ENCODE peak calls at places on chromosomes 4 and X, in nine cellular contexts. W, Y, Z, B, K, G, S, N and J are unnamed samples. For H3K4me1, the result is how much of the 10 kb centered on the place peaks cover.

GRCh38 chr4:140865830-140866229 is 109.6 kb upstream of the TBC1D9 start:
- DNase-seq in W (no peak), Y (no peak), Z (no peak), B (no peak), K (no peak), G (no peak), S (no peak), N (no peak), J (no peak)

GRCh38 chr4:150656882-150657281 is 74.9 kb downstream of the MAB21L2 start:
- DNase-seq in W (no peak), Y (no peak), Z (no peak), B (no peak), K (no peak), G (no peak), S (no peak), N (no peak), J (no peak)

GRCh38 chrX:107716816-107717700 is 58.5 kb downstream of the TSC22D3 start:
- DNase-seq in W (peak), Y (peak), Z (peak), B (peak), K (peak), G (peak), S (peak), N (peak), J (peak)

GRCh38 chr4:165204462-165204830 is 2.9 kb upstream of the KLHL2 start:
- DNase-seq in W (no peak), Y (peak), Z (no peak), B (no peak), K (no peak), G (no peak), S (no peak), N (no peak), J (no peak)

GRCh38 chrX:153440556-153441135 is 5.2 kb downstream of the TREX2 start:
- DNase-seq in W (no peak), Y (no peak), Z (no peak), B (no peak), K (no peak), G (no peak), S (no peak), N (no peak), J (no peak)

GRCh38 chrX:43176686-43177085 is 398.7 kb upstream of the PPP1R2C start:
- DNase-seq in W (no peak), Y (peak), Z (no peak), B (no peak), K (no peak), G (no peak), S (no peak), N (no peak), J (no peak)

GRCh38 chrX:70322784-70323183 is 32.9 kb downstream of the KIF4A start:
- DNase-seq in W (no peak), Y (no peak), Z (no peak), B (no peak), K (no peak), G (no peak), S (no peak), N (no peak), J (no peak)

GRCh38 chrX:129726307-129727111 is 12.3 kb upstream of the XPNPEP2 start:
- DNase-seq in W (no peak), Y (peak), Z (peak), B (peak), K (peak), G (peak), S (peak), N (peak), J (peak)

GRCh38 chr4:139171878-139172691 is 4.9 kb downstream of the ELF2 start:
- DNase-seq in W (no peak), Y (peak), Z (no peak), B (no peak), K (no peak), G (no peak), S (no peak), N (peak), J (no peak)

DNA sequence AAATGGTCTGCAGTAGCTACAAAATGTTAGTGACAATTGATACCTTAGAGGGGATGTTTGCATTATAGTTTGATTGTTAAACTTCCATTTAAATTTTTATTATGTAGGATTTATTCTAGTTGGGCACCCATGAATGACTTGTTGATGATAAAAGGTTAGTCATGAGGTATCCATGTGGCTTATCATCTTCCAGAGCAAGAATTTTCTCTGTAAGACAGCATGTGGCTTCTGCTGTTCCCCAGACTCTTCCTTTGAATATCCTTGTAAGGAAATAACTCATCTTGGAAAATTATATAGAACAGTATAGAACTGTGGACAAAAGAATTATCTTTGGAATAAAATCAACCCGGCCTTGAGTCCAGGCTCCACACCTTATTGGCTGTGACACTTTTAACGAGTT is 40.1 kb upstream of the KLHL8 start:
- DNase-seq in W (no peak), Y (no peak), Z (no peak), B (no peak), K (no peak), G (no peak), S (no peak), N (no peak), J (no peak)
- H3K4me1 ChIP-seq in W (under half), Y (under half), Z (under half), B (under half), K (under half), G (under half), S (under half), N (under half), J (under half)

GRCh38 chr4:147772459-147772969 is 40.6 kb downstream of the ARHGAP10 start:
- DNase-seq in W (no peak), Y (peak), Z (no peak), B (peak), K (no peak), G (no peak), S (no peak), N (peak), J (no peak)
- H3K4me1 ChIP-seq in W (under half), Y (under half), Z (under half), B (half or more), K (under half), G (under half), S (under half), N (under half), J (half or more)

DNA sequence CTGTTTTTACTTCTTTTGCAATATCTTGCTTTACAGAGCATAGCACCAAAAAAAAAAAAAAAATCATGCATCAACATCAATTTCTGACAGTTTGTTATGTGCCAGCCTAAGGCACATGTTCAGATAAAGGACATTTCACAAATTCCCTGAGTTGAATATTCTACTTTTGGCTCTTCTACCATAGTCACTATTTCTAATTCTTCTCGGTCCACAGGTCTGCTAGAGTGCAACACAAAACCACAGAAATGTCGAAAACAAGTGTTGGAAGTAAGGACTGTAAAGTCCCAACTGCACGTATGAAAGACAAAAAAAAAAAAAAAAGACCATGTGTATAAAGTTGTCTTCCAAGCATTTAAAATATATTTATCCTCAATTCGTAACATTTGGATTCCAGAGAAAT is 494.2 kb upstream of the INTU start:
- DNase-seq in W (no peak), Y (no peak), Z (no peak), B (no peak), K (no peak), G (no peak), S (no peak), N (peak), J (no peak)
- H3K4me1 ChIP-seq in W (under half), Y (under half), Z (under half), B (under half), K (under half), G (under half), S (under half), N (under half), J (under half)

DNA sequence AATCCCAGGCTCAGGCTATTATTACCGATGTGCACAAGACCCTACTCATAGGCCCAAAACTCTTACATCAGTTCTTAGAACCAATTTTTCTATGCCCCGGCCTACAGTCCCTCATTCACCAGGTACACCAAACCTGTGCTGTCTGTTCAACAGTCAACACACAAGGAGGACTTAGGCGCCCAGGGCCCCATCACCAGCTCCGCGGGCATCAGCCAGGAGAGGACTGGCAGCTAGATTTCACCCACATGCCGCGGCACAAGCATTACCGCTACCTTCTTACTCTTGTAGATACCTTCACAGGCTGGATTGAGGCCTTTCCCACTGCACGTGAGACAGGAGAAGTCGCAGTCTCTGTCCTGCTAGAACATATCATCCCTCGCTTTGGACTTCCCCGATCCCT is 962.5 kb downstream of the RPA4 start:
- DNase-seq in W (peak), Y (no peak), Z (no peak), B (no peak), K (no peak), G (no peak), S (no peak), N (no peak), J (no peak)
- H3K4me1 ChIP-seq in W (under half), Y (under half), Z (under half), B (under half), K (under half), G (under half), S (under half), N (under half), J (under half)

GRCh38 chrX:10006086-10006485 is 38.9 kb downstream of the CLDN34 start:
- DNase-seq in W (no peak), Y (no peak), Z (no peak), B (no peak), K (no peak), G (no peak), S (no peak), N (no peak), J (no peak)
- H3K4me1 ChIP-seq in W (under half), Y (under half), Z (under half), B (under half), K (under half), G (under half), S (under half), N (under half), J (under half)